ENCODE peak calls at places on chromosomes 11 and 22, in six cellular contexts. D, J, N, T, I and E are unnamed samples.

GRCh38 chr11:96197221-96197620 is 145.8 kb downstream of the MAML2 start:
- DNase-seq in N (no peak), I (no peak), J (no peak), D (no peak), T (peak), E (no peak)

GRCh38 chr22:40922484-40923303 is 28.5 kb upstream of the RBX1 start:
- DNase-seq in T (peak), D (peak), I (no peak), J (peak), N (no peak), E (no peak)

GRCh38 chr22:20464096-20464614 is 26.5 kb upstream of the SCARF2 start:
- DNase-seq in D (no peak), N (no peak), T (no peak), J (no peak), I (no peak), E (peak)

GRCh38 chr11:117953029-117953671 is 23.9 kb upstream of the TMPRSS13 start:
- DNase-seq in N (no peak), T (no peak), I (no peak), J (no peak), D (no peak), E (no peak)

GRCh38 chr11:75383246-75383645 is 16.1 kb upstream of the RPS3 start:
- DNase-seq in N (no peak), I (no peak), T (no peak), D (no peak), J (no peak), E (no peak)

GRCh38 chr22:23184764-23185113 is 4.4 kb downstream of the BCR start:
- DNase-seq in N (no peak), T (no peak), J (no peak), I (no peak), D (no peak), E (no peak)

GRCh38 chr11:14974021-14974698 is 2.0 kb upstream of the CALCA start:
- DNase-seq in I (no peak), D (no peak), T (no peak), J (no peak), N (no peak), E (no peak)

GRCh38 chr22:37195921-37196320 is 7.9 kb upstream of the C1QTNF6 start:
- DNase-seq in D (peak), N (no peak), T (no peak), J (no peak), I (no peak), E (peak)

GRCh38 chr22:36299295-36299694 is 46.4 kb downstream of the APOL1 start:
- DNase-seq in T (no peak), J (no peak), D (no peak), I (no peak), N (no peak), E (no peak)

GRCh38 chr11:13336246-13336873 is 58.8 kb downstream of the BMAL1 start:
- DNase-seq in T (peak), N (peak), J (no peak), D (no peak), I (peak), E (no peak)

GRCh38 chr11:132036751-132037466 is 666.5 kb downstream of the NTM start:
- DNase-seq in T (no peak), D (no peak), N (no peak), J (no peak), I (no peak), E (no peak)

GRCh38 chr11:6219359-6219758 is 14.0 kb downstream of the C11orf42 start:
- DNase-seq in N (no peak), J (peak), T (peak), I (no peak), D (peak), E (no peak)

GRCh38 chr22:32335471-32335870 is 22.2 kb upstream of the RFPL3 start:
- DNase-seq in T (no peak), J (no peak), N (no peak), D (no peak), I (peak), E (no peak)

GRCh38 chr11:125890447-125891100 is 3.1 kb downstream of the HYLS1 start:
- DNase-seq in I (no peak), J (no peak), D (peak), T (no peak), N (no peak), E (no peak)

GRCh38 chr11:67053896-67054850 is 2.5 kb upstream of the RHOD start:
- DNase-seq in J (peak), I (peak), D (peak), N (no peak), T (peak), E (peak)

GRCh38 chr11:117479372-117479771 is 151.7 kb downstream of the CEP164 start:
- DNase-seq in T (no peak), N (no peak), I (no peak), D (no peak), J (no peak), E (no peak)

GRCh38 chr11:65421204-65422103 is 1.1 kb upstream of the NEAT1 start:
- DNase-seq in D (peak), N (peak), J (peak), T (peak), I (peak), E (peak)

GRCh38 chr11:117807482-117808272 is 10.7 kb upstream of the DSCAML1 start:
- DNase-seq in I (peak), J (no peak), D (peak), T (peak), N (peak), E (peak)

GRCh38 chr11:19080579-19080993 is 20.1 kb upstream of the MRGPRX2 start:
- DNase-seq in I (no peak), T (peak), D (peak), J (peak), N (no peak), E (no peak)

GRCh38 chr11:12009617-12010321 is 1.3 kb upstream of the DKK3 start:
- DNase-seq in D (no peak), I (no peak), N (no peak), T (no peak), J (no peak), E (no peak)

GRCh38 chr11:62401781-62402180 is 17.1 kb upstream of the SCGB1A1 start:
- DNase-seq in I (no peak), N (no peak), D (no peak), T (no peak), J (no peak), E (no peak)

GRCh38 chr11:9613830-9614762 is 40.6 kb downstream of the WEE1 start:
- DNase-seq in T (peak), N (peak), D (peak), J (peak), I (peak), E (peak)

GRCh38 chr22:39220897-39221850 is 23.6 kb downstream of the PDGFB start:
- DNase-seq in T (peak), D (peak), N (no peak), J (no peak), I (no peak), E (peak)

GRCh38 chr22:39221999-39222686 is 22.6 kb downstream of the PDGFB start:
- DNase-seq in T (no peak), J (no peak), N (no peak), I (no peak), D (no peak), E (peak)

GRCh38 chr22:39220450-39220849 is 24.3 kb downstream of the PDGFB start:
- DNase-seq in D (no peak), J (no peak), T (no peak), N (no peak), I (no peak), E (peak)

GRCh38 chr22:39216143-39216490 is 28.7 kb downstream of the PDGFB start:
- DNase-seq in J (no peak), I (no peak), N (no peak), D (no peak), T (no peak), E (peak)

DNA sequence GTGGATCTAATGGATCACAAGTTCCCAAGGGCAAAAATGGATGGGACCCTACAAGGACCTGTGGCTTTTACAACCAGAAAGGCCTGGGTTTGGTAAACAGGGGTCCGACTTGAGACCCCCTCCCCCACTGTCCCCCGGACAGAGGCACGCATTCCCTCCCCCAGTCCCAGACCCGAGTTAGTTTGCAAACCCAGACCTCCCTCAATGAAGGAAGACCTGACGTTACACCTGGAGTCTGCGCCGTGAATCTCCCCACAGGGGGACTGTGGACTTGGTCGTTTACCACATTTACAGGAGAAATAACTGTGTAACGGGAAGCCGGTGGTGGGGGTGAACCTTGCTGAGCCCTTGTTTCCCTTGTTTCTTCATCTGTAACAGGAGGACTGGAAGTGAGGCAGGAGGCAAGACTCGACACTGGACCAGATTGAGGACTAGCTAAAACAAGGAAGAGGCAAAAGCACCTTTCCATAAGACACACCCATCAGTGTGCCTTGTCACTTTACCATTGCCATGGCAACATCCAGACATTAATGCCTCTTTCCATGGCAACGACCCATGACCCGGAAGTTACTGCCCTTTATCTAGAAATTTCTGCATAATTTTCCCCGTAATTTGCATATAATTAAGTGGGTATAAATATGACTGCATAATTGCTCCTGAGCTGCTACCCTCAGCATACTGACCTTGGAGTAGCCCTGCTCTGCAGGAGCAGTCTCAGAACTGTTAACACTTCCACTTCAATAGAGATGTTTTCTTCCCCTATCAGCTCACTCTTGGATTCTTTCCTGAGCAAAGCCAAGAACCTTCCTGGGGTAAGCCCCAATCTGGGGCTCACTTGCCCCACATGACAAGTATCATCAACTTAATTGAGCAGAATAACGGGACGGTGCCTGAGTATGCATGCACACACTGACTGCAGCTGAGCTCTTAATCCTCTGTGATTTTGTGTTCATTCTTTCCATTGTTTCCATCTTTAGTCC is 25.4 kb downstream of the PDGFB start:
- DNase-seq in I (no peak), J (no peak), T (no peak), D (no peak), N (no peak), E (peak)
- H3K4me3 ChIP-seq in I (no peak), J (no peak), T (no peak), D (no peak), N (no peak), E (no peak)

GRCh38 chr22:24953294-24954113 is 988 bp downstream of the KIAA1671 start:
- DNase-seq in N (peak), D (no peak), T (no peak), I (peak), J (no peak), E (no peak)
- H3K4me3 ChIP-seq in N (peak), D (peak), T (peak), I (peak), J (peak), E (peak)

GRCh38 chr11:2933376-2934056 is 4.3 kb upstream of the PHLDA2 start:
- DNase-seq in I (peak), N (peak), J (no peak), T (peak), D (peak), E (peak)
- H3K4me3 ChIP-seq in I (no peak), N (no peak), J (no peak), T (no peak), D (peak), E (no peak)

GRCh38 chr22:22042599-22043295 is 60.2 kb upstream of the TOP3B start:
- DNase-seq in T (no peak), D (no peak), I (no peak), J (no peak), N (no peak), E (no peak)

GRCh38 chr22:22043296-22044078 is 60.9 kb upstream of the TOP3B start:
- DNase-seq in D (no peak), J (no peak), T (no peak), N (no peak), I (no peak), E (no peak)

GRCh38 chr22:22045576-22046335 is 63.2 kb upstream of the TOP3B start:
- DNase-seq in T (no peak), N (no peak), I (no peak), J (no peak), D (no peak), E (no peak)

GRCh38 chr22:22042009-22042408 is 59.4 kb upstream of the TOP3B start:
- DNase-seq in I (no peak), D (no peak), N (no peak), J (no peak), T (no peak), E (no peak)

GRCh38 chr22:22044153-22044552 is 61.6 kb upstream of the TOP3B start:
- DNase-seq in J (no peak), N (no peak), I (no peak), D (no peak), T (no peak), E (no peak)
- H3K4me3 ChIP-seq in J (no peak), N (no peak), I (no peak), D (no peak), T (no peak), E (no peak)

DNA sequence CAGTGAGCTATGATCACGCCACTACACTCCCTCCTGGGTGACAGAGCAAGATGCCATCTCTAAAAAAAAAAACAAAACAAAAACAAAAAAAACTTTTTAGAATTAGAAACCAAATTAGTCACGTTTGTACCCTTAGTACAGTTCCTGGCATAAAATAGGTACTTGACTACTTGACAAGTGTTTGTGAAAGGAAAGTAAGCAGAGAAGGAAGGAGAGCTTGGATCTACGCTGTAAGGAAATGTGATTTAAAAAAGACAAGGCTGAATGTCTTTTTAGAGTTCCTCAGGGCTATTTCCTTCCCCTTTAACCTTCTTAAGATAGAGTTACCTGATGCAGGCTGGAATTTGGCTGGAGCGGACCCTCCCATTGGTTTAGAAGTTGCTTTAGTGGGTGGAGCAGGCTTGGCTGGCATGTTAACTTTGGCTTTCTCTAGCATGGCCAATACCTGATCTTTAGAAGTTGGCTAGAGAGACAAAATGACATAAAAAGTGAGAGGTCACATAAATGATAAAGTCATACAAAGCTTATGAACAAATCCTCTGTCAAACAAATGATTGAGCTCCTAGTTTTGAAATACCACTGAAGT is 50.7 kb downstream of the F2 start:
- DNase-seq in J (no peak), T (no peak), I (no peak), D (no peak), N (no peak), E (no peak)
- H3K4me3 ChIP-seq in J (no peak), T (no peak), I (no peak), D (no peak), N (no peak), E (no peak)

DNA sequence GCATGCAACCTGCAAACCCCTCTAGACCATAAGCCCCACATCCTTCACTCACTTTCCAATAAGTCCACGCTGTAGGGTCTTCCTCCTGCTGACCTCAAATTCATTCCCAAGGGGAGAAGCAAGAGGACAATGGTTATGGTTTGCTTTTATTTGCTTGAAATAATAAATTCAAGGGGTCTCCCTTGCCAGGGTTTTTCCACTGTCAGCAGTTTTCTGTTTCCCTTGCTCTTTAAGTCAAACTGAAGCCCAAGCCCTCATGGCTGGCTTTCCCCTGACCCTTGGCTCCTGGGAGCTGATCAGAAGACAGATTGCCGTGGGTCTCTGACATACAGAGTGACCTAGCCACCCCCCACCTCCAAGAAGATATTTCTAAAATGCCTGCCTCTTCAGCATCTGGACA is 3.9 kb downstream of the SLC1A2 start:
- DNase-seq in N (no peak), D (no peak), I (no peak), J (no peak), T (no peak), E (no peak)
- H3K4me3 ChIP-seq in N (no peak), D (no peak), I (no peak), J (no peak), T (no peak), E (no peak)

GRCh38 chr11:48013269-48013901 is 33.0 kb downstream of the PTPRJ start:
- DNase-seq in J (no peak), I (peak), T (no peak), N (peak), D (peak), E (no peak)
- H3K4me3 ChIP-seq in J (no peak), I (no peak), T (no peak), N (no peak), D (no peak), E (no peak)

DNA sequence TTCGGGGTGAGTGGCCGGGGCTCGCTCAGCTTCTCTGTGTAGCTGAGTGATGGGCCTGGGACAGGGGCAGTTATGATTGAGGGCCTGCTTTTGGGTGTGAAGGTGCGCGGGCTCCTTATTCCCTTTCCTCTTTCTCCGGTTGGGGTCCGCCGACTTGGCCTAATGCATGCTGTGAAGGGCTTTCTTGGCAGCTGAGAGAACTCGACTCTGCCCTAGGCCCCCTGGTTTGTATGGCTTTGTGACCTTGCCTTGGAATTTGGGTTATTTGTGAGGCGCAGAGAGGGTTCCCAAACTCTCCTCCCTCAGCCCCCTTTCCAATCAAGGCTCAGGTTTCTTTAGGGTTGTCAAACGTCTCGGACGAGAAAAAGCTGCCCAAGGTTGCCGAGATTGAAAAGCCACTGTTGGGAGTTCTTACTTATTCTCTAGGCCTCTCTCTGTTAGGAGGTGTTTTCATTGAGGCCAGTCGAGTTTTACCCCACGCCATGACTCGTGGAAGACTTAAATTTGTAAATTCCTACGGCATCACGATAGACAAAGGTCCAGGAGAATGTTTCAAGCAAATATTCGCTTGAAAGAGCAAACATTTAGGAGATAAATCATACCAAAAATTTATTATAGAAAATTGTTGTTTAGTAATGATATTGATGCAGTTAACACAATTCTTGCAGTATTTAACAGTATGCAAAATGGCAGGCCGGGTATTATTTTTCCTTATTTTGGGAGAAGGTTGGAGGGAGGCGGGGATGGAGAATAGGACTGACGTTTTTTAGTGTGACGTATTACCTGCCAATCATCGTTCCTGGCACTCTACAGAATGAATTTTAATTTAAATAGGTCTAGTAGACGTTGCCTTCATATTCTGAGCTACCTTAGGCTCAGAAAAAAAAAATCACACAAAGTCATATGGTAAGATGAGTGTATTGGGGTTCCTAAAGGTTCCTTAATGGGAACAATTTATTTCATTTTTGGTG is 677 bp downstream of the PDHX start:
- DNase-seq in J (no peak), I (no peak), D (peak), T (peak), N (no peak), E (no peak)
- H3K4me3 ChIP-seq in J (peak), I (peak), D (peak), T (peak), N (peak), E (peak)

GRCh38 chr11:110565690-110566336 is 136.1 kb downstream of the FDX1 start:
- DNase-seq in J (no peak), I (peak), D (peak), N (no peak), T (no peak), E (no peak)

GRCh38 chr11:110566577-110566976 is 136.8 kb downstream of the FDX1 start:
- DNase-seq in D (no peak), I (no peak), N (no peak), J (no peak), T (no peak), E (no peak)

GRCh38 chr11:110565344-110565684 is 135.6 kb downstream of the FDX1 start:
- DNase-seq in T (peak), N (no peak), D (no peak), I (no peak), J (no peak), E (no peak)

DNA sequence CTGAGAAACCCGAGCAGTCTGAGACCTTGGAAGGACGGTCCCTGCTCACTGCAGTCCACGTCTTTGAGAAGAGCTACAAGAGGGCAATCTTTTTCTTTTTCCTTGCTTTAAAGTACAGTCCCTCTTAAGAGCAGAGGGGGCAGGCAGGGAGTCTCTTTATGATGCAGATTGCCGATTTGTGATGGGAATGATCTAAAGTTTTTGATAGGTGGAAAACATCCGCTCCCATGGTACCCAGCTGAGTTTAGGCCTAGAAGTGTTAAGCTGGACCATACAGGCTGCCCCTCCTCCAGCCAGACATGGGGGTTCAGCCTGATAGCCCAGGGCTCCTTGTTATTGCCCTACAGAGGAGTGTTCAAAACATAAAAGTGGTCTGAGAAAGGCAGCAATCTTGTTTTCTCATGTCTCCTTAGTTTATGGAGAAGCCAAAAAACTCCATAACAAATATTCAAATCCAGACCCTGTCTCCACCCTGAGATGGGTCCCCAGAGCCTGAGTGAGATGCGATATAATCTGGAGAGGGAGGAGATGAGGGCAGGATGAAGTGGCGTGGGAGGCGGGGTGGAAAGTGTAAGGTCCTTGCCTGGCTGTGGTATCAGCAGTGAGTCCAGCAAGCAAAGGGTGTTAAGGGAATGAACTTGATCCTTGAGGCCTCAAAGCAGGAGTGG is 135.1 kb downstream of the FDX1 start:
- DNase-seq in I (no peak), T (no peak), N (no peak), J (no peak), D (no peak), E (no peak)
- H3K4me3 ChIP-seq in I (no peak), T (no peak), N (no peak), J (no peak), D (no peak), E (no peak)

GRCh38 chr11:32566527-32566926 is 17.1 kb upstream of the EIF3M start:
- DNase-seq in I (no peak), N (no peak), J (no peak), T (no peak), D (no peak), E (no peak)
- H3K4me3 ChIP-seq in I (no peak), N (no peak), J (no peak), T (no peak), D (no peak), E (no peak)